ENCODE peak calls at places on chromosomes 4 and X, in four cellular contexts. O is T-helper 2 cell, H is RCC 7860, G is osteocyte. U is an unnamed sample.

GRCh38 chr4:118898684-118899138 is 10.1 kb downstream of the SYNPO2 start:
- DNase-seq in O (no peak), H (no peak), G (no peak), U (no peak)

GRCh38 chr4:1331591-1332353 is 15.2 kb upstream of the UVSSA start:
- DNase-seq in O (no peak), H (no peak), G (no peak), U (no peak)

GRCh38 chr4:181958435-181958834 is 284.8 kb upstream of the TENM3 start:
- DNase-seq in O (no peak), H (no peak), G (no peak), U (no peak)

GRCh38 chr4:76305971-76306881 is at the start of gene STBD1:
- DNase-seq in O (no peak), H (peak), G (peak), U (no peak)

GRCh38 chrX:16665089-16665488 is 15.1 kb downstream of the S100G start:
- DNase-seq in O (no peak), H (no peak), G (no peak), U (no peak)

GRCh38 chr4:116953947-116954346 is 131.4 kb downstream of the TRAM1L1 start:
- DNase-seq in O (no peak), H (no peak), G (no peak), U (no peak)

GRCh38 chr4:11548529-11549176 is 120.0 kb upstream of the HS3ST1 start:
- DNase-seq in O (no peak), H (peak), G (no peak), U (peak)

GRCh38 chr4:132865458-132865857 is 283.6 kb upstream of the PCDH10 start:
- DNase-seq in O (no peak), H (no peak), G (no peak), U (no peak)

GRCh38 chr4:83996254-83996653 is 460.3 kb downstream of the GPAT3 start:
- DNase-seq in O (no peak), H (no peak), G (no peak), U (no peak)

GRCh38 chr4:25144870-25145481 is 15.3 kb downstream of the SEPSECS start:
- DNase-seq in O (no peak), H (peak), G (no peak), U (peak)

GRCh38 chr4:145909331-145909730 is 29.3 kb downstream of the ZNF827 start:
- DNase-seq in O (no peak), H (peak), G (no peak), U (no peak)

GRCh38 chr4:177680308-177680707 is 238.1 kb upstream of the AGA start:
- DNase-seq in O (no peak), H (no peak), G (no peak), U (no peak)

GRCh38 chrX:153351981-153352380 is 18.0 kb downstream of the ZNF275 start:
- DNase-seq in O (no peak), H (no peak), G (no peak), U (no peak)

GRCh38 chr4:9735515-9735914 is 45.9 kb upstream of the DRD5 start:
- DNase-seq in O (no peak), H (no peak), G (no peak), U (no peak)

GRCh38 chr4:65669008-65669971 is 999 bp downstream of the EPHA5 start:
- DNase-seq in O (no peak), H (no peak), G (peak), U (no peak)

GRCh38 chr4:124686279-124686678 is 26.3 kb downstream of the ANKRD50 start:
- DNase-seq in O (no peak), H (no peak), G (no peak), U (no peak)

GRCh38 chr4:77145806-77146425 is 11.1 kb upstream of the CCNG2 start:
- DNase-seq in O (no peak), H (no peak), G (no peak), U (no peak)

GRCh38 chrX:69546417-69546816 is 42.3 kb downstream of the NALF2 start:
- DNase-seq in O (no peak), H (no peak), G (no peak), U (no peak)

GRCh38 chr4:124931050-124931449 is 218.5 kb upstream of the ANKRD50 start:
- DNase-seq in O (no peak), H (no peak), G (no peak), U (no peak)

GRCh38 chrX:74187211-74187610 is 116.8 kb upstream of the ZCCHC13 start:
- DNase-seq in O (no peak), H (no peak), G (no peak), U (no peak)

GRCh38 chr4:106329027-106329618 is 12.8 kb downstream of the AIMP1 start:
- DNase-seq in O (no peak), H (peak), G (no peak), U (no peak)

GRCh38 chrX:44747317-44747716 is 96.5 kb upstream of the DUSP21 start:
- DNase-seq in O (no peak), H (no peak), G (no peak), U (no peak)

GRCh38 chrX:148203531-148203930 is 222.4 kb downstream of the FMR1NB start:
- DNase-seq in O (no peak), H (no peak), G (no peak), U (no peak)

GRCh38 chrX:119635799-119636198 is 29.6 kb upstream of the NKRF start:
- DNase-seq in O (no peak), H (no peak), G (no peak), U (no peak)

U was measured in glomerular endothelial cell.